ENCODE peak calls at places on chromosomes 16 and 17, in eight cellular contexts. H is colonic mucosa; G is skeletal muscle cell; V is fibroblast of pulmonary artery; K is naive thymus-derived CD4-positive, alpha-beta T cell; Q is neural progenitor cell; S is PC-3; J is foreskin fibroblast. D is an unnamed sample.

GRCh38 chr17:80816241-80817103 is 175.2 kb upstream of the CHMP6 start:
- DNase-seq in H (no peak), G (no peak), V (no peak), K (peak), Q (no peak), S (no peak), J (no peak), D (no peak)

GRCh38 chr16:4182581-4183257 is 59.2 kb downstream of the SRL start:
- DNase-seq in H (no peak), G (no peak), V (no peak), K (no peak), Q (no peak), S (no peak), J (no peak), D (no peak)

GRCh38 chr16:12531937-12532336 is 271.8 kb downstream of the CPPED1 start:
- DNase-seq in H (no peak), G (no peak), V (no peak), K (no peak), Q (no peak), S (peak), J (peak), D (no peak)

GRCh38 chr17:21530311-21530710 is 154.2 kb downstream of the KCNJ12 start:
- DNase-seq in H (no peak), G (no peak), V (no peak), K (no peak), Q (no peak), S (no peak), J (no peak), D (no peak)

GRCh38 chr16:57077714-57078113 is 14.7 kb upstream of the CPNE2 start:
- DNase-seq in H (no peak), G (no peak), V (no peak), K (no peak), Q (no peak), S (no peak), J (no peak), D (no peak)

GRCh38 chr17:38329808-38330730 is 13.7 kb downstream of the GPR179 start:
- DNase-seq in H (no peak), G (no peak), V (no peak), K (no peak), Q (no peak), S (no peak), J (no peak), D (no peak)

GRCh38 chr17:68381076-68381900 is 76.0 kb downstream of the WIPI1 start:
- DNase-seq in H (no peak), G (peak), V (peak), K (no peak), Q (no peak), S (peak), J (peak), D (no peak)

GRCh38 chr17:56009795-56010715 is 143.2 kb upstream of the ANKFN1 start:
- DNase-seq in H (no peak), G (peak), V (no peak), K (no peak), Q (peak), S (no peak), J (no peak), D (no peak)

GRCh38 chr17:60392845-60393702 is 1.1 kb upstream of the USP32 start:
- DNase-seq in H (peak), G (peak), V (peak), K (peak), Q (peak), S (peak), J (no peak), D (no peak)

GRCh38 chr17:223723-224471 is 42.4 kb upstream of the DOC2B start:
- DNase-seq in H (no peak), G (no peak), V (no peak), K (no peak), Q (no peak), S (no peak), J (no peak), D (no peak)

GRCh38 chr16:57519796-57520360 is 16.5 kb downstream of the CCDC102A start:
- DNase-seq in H (peak), G (no peak), V (peak), K (peak), Q (peak), S (peak), J (peak), D (peak)

GRCh38 chr16:77298638-77299360 is 99.6 kb downstream of the SYCE1L start:
- DNase-seq in H (no peak), G (peak), V (peak), K (no peak), Q (no peak), S (peak), J (peak), D (no peak)

GRCh38 chr17:36690190-36690589 is 88.8 kb downstream of the MRM1 start:
- DNase-seq in H (peak), G (no peak), V (no peak), K (no peak), Q (no peak), S (no peak), J (no peak), D (no peak)

GRCh38 chr17:29148257-29148789 is 31.9 kb downstream of the MYO18A start:
- DNase-seq in H (no peak), G (no peak), V (no peak), K (no peak), Q (peak), S (no peak), J (no peak), D (no peak)

GRCh38 chr16:87550510-87550961 is 51.8 kb upstream of the JPH3 start:
- DNase-seq in H (peak), G (no peak), V (no peak), K (peak), Q (peak), S (peak), J (no peak), D (no peak)

GRCh38 chr16:57807252-57807967 is 5.1 kb upstream of the KIFC3 start:
- DNase-seq in H (no peak), G (no peak), V (no peak), K (no peak), Q (no peak), S (peak), J (no peak), D (no peak)

GRCh38 chr17:2749058-2749783 is at the start of gene CCDC92B:
- DNase-seq in H (no peak), G (no peak), V (no peak), K (no peak), Q (no peak), S (no peak), J (no peak), D (no peak)

GRCh38 chr16:13909872-13910303 is 10.1 kb upstream of the ERCC4 start:
- DNase-seq in H (no peak), G (peak), V (peak), K (no peak), Q (no peak), S (peak), J (peak), D (no peak)

GRCh38 chr16:88511060-88511459 is 58.0 kb downstream of the ZFPM1 start:
- DNase-seq in H (no peak), G (no peak), V (no peak), K (no peak), Q (no peak), S (no peak), J (no peak), D (no peak)

GRCh38 chr17:17942846-17943245 is 29.4 kb downstream of the TOM1L2 start:
- DNase-seq in H (no peak), G (no peak), V (peak), K (no peak), Q (no peak), S (peak), J (no peak), D (no peak)

GRCh38 chr17:42126836-42127235 is 4.2 kb downstream of the HSPB9 start:
- DNase-seq in H (no peak), G (no peak), V (no peak), K (no peak), Q (no peak), S (no peak), J (no peak), D (no peak)

GRCh38 chr17:42121066-42121769 is at the start of gene KAT2A:
- DNase-seq in H (peak), G (peak), V (peak), K (peak), Q (peak), S (no peak), J (peak), D (peak)

GRCh38 chr17:42122371-42123303 is at the start of gene HSPB9:
- DNase-seq in H (peak), G (no peak), V (no peak), K (no peak), Q (peak), S (no peak), J (no peak), D (no peak)

GRCh38 chr17:42125565-42125964 is 3.0 kb downstream of the HSPB9 start:
- DNase-seq in H (no peak), G (no peak), V (no peak), K (no peak), Q (no peak), S (no peak), J (no peak), D (no peak)

GRCh38 chr17:42124256-42124655 is 1.7 kb downstream of the HSPB9 start:
- DNase-seq in H (no peak), G (no peak), V (no peak), K (no peak), Q (no peak), S (no peak), J (no peak), D (no peak)
- H3K4me3 ChIP-seq in H (no peak), G (no peak), V (no peak), K (no peak), Q (no peak), S (no peak), J (no peak), D (no peak)

DNA sequence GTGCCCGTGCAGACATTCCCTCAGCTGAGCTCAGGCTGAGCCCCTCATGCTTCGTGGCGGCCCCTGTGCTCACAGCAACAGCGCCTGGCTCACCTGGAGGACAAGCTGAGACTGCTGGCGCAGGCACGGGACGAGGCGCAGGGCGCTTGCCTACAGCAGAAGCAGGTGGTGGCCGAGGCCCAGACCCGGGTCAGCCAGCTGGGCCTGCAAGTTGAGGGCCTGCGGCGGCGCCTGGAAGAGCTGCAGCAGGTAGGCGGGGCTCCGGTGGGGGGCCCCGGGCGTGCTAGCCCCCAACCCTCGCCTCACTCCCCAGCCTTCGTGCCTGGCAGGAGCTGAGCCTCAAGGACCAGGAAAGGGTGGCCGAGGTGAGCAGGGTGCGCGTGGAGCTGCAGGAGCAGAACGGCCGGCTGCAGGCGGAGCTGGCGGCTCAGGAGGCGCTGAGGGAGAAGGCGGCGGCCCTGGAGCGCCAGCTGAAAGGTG is 1.4 kb upstream of the RAC3 start:
- DNase-seq in H (no peak), G (no peak), V (no peak), K (no peak), Q (no peak), S (no peak), J (no peak), D (no peak)
- H3K4me3 ChIP-seq in H (peak), G (no peak), V (no peak), K (no peak), Q (no peak), S (peak), J (no peak), D (no peak)

DNA sequence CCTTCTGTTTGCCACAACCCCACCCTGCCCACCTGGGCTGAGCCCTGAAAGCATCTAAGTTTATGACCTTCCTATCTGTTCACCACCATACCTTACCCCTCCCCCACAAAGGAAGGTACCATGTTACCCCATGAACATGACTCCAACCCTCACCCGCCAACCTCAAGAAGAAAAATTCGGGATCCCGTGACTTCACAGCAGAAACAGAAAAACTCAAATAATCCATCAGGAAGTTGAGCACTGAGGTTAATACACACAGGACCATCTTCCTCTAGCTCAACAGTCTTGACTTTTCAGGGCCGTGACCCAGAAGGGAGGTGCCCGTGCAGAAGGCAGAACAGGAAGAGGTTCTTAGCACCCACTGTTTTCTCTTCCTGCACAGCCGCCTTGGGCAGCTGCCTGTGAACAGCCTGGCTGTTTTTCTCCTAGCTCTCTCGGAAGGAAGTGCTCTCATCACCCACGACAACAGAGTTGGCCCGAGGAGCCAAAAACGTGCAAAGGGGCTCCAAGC is 101.3 kb downstream of the XYLT1 start:
- DNase-seq in H (peak), G (no peak), V (no peak), K (peak), Q (no peak), S (no peak), J (no peak), D (peak)
- H3K4me3 ChIP-seq in H (no peak), G (no peak), V (no peak), K (peak), Q (no peak), S (no peak), J (no peak), D (no peak)

DNA sequence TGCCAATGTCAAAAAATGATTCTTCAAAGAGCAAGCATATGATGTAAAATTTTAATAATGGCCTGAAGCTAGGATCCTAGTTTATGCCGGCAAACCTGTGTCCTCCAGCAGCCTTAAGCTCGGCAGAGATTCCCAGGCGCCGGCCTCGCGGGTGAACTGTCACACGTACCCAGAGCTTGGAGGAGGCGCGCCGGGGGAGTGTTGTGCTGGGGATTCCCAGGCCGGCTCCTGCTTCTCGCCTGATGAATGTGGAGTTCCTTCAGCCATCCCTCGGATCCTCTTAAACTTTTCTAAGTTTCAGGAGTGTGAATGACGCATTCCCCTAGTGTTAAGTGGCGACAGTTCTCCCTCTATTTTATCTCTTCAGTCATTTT is 19.1 kb upstream of the NTN1 start:
- DNase-seq in H (no peak), G (no peak), V (no peak), K (no peak), Q (peak), S (no peak), J (no peak), D (no peak)
- H3K4me3 ChIP-seq in H (no peak), G (no peak), V (no peak), K (no peak), Q (peak), S (no peak), J (no peak), D (no peak)

DNA sequence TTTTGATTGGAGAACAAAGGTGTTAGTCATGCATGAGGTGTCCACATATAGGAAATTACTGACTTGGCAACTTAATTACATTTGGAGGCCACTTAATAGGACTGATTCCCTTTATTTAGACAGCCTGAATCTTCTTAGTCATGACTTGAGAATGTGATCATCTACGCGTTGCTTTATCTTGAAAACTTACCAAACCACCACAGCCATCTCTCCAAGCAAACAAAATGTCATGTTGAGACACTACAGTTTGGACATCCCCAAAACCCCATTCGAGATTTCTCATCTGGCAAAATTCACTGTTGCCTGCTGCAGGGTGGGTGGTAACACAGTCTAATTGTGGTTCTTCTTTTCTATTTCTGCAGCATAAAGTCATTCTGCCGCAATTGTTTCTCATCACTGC is 176.5 kb upstream of the CDH5 start:
- DNase-seq in H (no peak), G (peak), V (peak), K (no peak), Q (no peak), S (peak), J (peak), D (no peak)
- H3K4me3 ChIP-seq in H (no peak), G (no peak), V (no peak), K (no peak), Q (no peak), S (no peak), J (no peak), D (no peak)

D was measured in tibial nerve.